ENCODE peak calls at places on chromosomes 5 and 9, in five cellular contexts. One of them, this sample, is unnamed.

GRCh38 chr9:108836319-108836718 is 19.5 kb downstream of the ACTL7B start:
- DNase-seq in A673: no peak
- DNase-seq in CD4-positive, CD25-positive, alpha-beta regulatory T cell: no peak
- DNase-seq in dorsolateral prefrontal cortex: no peak
- DNase-seq in CD4-positive, alpha-beta memory T cell: no peak
- DNase-seq in this sample: no peak

GRCh38 chr5:72138943-72139467 is 31.7 kb downstream of the MAP1B start:
- DNase-seq in dorsolateral prefrontal cortex: no peak
- DNase-seq in CD4-positive, CD25-positive, alpha-beta regulatory T cell: no peak
- DNase-seq in A673: no peak
- DNase-seq in CD4-positive, alpha-beta memory T cell: no peak
- DNase-seq in this sample: no peak

GRCh38 chr9:99593621-99594020 is 228.1 kb upstream of the NR4A3 start:
- DNase-seq in CD4-positive, alpha-beta memory T cell: no peak
- DNase-seq in dorsolateral prefrontal cortex: no peak
- DNase-seq in CD4-positive, CD25-positive, alpha-beta regulatory T cell: no peak
- DNase-seq in A673: no peak
- DNase-seq in this sample: no peak

GRCh38 chr9:136056546-136057235 is 38.4 kb downstream of the NACC2 start:
- DNase-seq in CD4-positive, alpha-beta memory T cell: no peak
- DNase-seq in dorsolateral prefrontal cortex: no peak
- DNase-seq in CD4-positive, CD25-positive, alpha-beta regulatory T cell: no peak
- DNase-seq in A673: no peak
- DNase-seq in this sample: no peak

GRCh38 chr5:41925555-41925946 is 470 bp downstream of the FBXO4 start:
- DNase-seq in CD4-positive, CD25-positive, alpha-beta regulatory T cell: no peak
- DNase-seq in A673: peak; percentile 46
- DNase-seq in dorsolateral prefrontal cortex: no peak
- DNase-seq in CD4-positive, alpha-beta memory T cell: no peak
- DNase-seq in this sample: peak; percentile 46

GRCh38 chr9:81776390-81776789 is 87.0 kb upstream of the TLE1 start:
- DNase-seq in CD4-positive, CD25-positive, alpha-beta regulatory T cell: no peak
- DNase-seq in A673: no peak
- DNase-seq in CD4-positive, alpha-beta memory T cell: no peak
- DNase-seq in dorsolateral prefrontal cortex: no peak
- DNase-seq in this sample: no peak

GRCh38 chr9:35905912-35906679 is at the start of gene HRCT1:
- DNase-seq in A673: peak; percentile 32
- DNase-seq in CD4-positive, CD25-positive, alpha-beta regulatory T cell: no peak
- DNase-seq in dorsolateral prefrontal cortex: no peak
- DNase-seq in CD4-positive, alpha-beta memory T cell: no peak
- DNase-seq in this sample: no peak

GRCh38 chr5:145362261-145362660 is 472.9 kb downstream of the PRELID2 start:
- DNase-seq in A673: no peak
- DNase-seq in CD4-positive, alpha-beta memory T cell: no peak
- DNase-seq in dorsolateral prefrontal cortex: no peak
- DNase-seq in CD4-positive, CD25-positive, alpha-beta regulatory T cell: no peak
- DNase-seq in this sample: no peak

GRCh38 chr9:88011005-88011766 is 36.9 kb upstream of the CDK20 start:
- DNase-seq in CD4-positive, CD25-positive, alpha-beta regulatory T cell: no peak
- DNase-seq in A673: peak; percentile 49
- DNase-seq in CD4-positive, alpha-beta memory T cell: no peak
- DNase-seq in dorsolateral prefrontal cortex: no peak
- DNase-seq in this sample: no peak

GRCh38 chr5:150106669-150107068 is 20.3 kb upstream of the CSF1R start:
- DNase-seq in dorsolateral prefrontal cortex: peak; percentile 18
- DNase-seq in CD4-positive, alpha-beta memory T cell: no peak
- DNase-seq in A673: no peak
- DNase-seq in CD4-positive, CD25-positive, alpha-beta regulatory T cell: no peak
- DNase-seq in this sample: no peak

GRCh38 chr9:98045234-98046160 is 11.0 kb upstream of the NANS start:
- DNase-seq in CD4-positive, alpha-beta memory T cell: peak; percentile 80
- DNase-seq in CD4-positive, CD25-positive, alpha-beta regulatory T cell: peak; percentile 13
- DNase-seq in dorsolateral prefrontal cortex: no peak
- DNase-seq in A673: no peak
- DNase-seq in this sample: no peak

GRCh38 chr9:36911601-36912412 is 122.3 kb downstream of the PAX5 start:
- DNase-seq in A673: peak; percentile 56
- DNase-seq in dorsolateral prefrontal cortex: no peak
- DNase-seq in CD4-positive, CD25-positive, alpha-beta regulatory T cell: no peak
- DNase-seq in CD4-positive, alpha-beta memory T cell: no peak
- DNase-seq in this sample: no peak

GRCh38 chr9:68555416-68555815 is 14.7 kb upstream of the TMEM252 start:
- DNase-seq in A673: no peak
- DNase-seq in dorsolateral prefrontal cortex: no peak
- DNase-seq in CD4-positive, alpha-beta memory T cell: no peak
- DNase-seq in CD4-positive, CD25-positive, alpha-beta regulatory T cell: no peak
- DNase-seq in this sample: no peak

GRCh38 chr5:86679529-86679928 is 61.8 kb downstream of the COX7C start:
- DNase-seq in CD4-positive, alpha-beta memory T cell: peak; percentile 19
- DNase-seq in dorsolateral prefrontal cortex: no peak
- DNase-seq in CD4-positive, CD25-positive, alpha-beta regulatory T cell: no peak
- DNase-seq in A673: peak; percentile 80
- DNase-seq in this sample: no peak

GRCh38 chr5:149727336-149728035 is 2.6 kb upstream of the PPARGC1B start:
- DNase-seq in CD4-positive, alpha-beta memory T cell: no peak
- DNase-seq in A673: no peak
- DNase-seq in CD4-positive, CD25-positive, alpha-beta regulatory T cell: no peak
- DNase-seq in dorsolateral prefrontal cortex: no peak
- DNase-seq in this sample: no peak

GRCh38 chr5:968953-969352 is 39.6 kb upstream of the NKD2 start:
- DNase-seq in CD4-positive, CD25-positive, alpha-beta regulatory T cell: no peak
- DNase-seq in CD4-positive, alpha-beta memory T cell: no peak
- DNase-seq in dorsolateral prefrontal cortex: no peak
- DNase-seq in A673: no peak
- DNase-seq in this sample: no peak

GRCh38 chr5:149424371-149425315 is 45.6 kb upstream of the IL17B start:
- DNase-seq in dorsolateral prefrontal cortex: no peak
- DNase-seq in CD4-positive, alpha-beta memory T cell: no peak
- DNase-seq in CD4-positive, CD25-positive, alpha-beta regulatory T cell: no peak
- DNase-seq in A673: no peak
- DNase-seq in this sample: no peak

GRCh38 chr9:86460211-86461002 is 106.2 kb upstream of the TUT7 start:
- DNase-seq in A673: no peak
- DNase-seq in CD4-positive, alpha-beta memory T cell: no peak
- DNase-seq in CD4-positive, CD25-positive, alpha-beta regulatory T cell: no peak
- DNase-seq in dorsolateral prefrontal cortex: no peak
- DNase-seq in this sample: no peak

GRCh38 chr9:93116049-93116961 is 17.7 kb downstream of the NINJ1 start:
- DNase-seq in CD4-positive, CD25-positive, alpha-beta regulatory T cell: no peak
- DNase-seq in A673: no peak
- DNase-seq in CD4-positive, alpha-beta memory T cell: no peak
- DNase-seq in dorsolateral prefrontal cortex: no peak
- DNase-seq in this sample: no peak

GRCh38 chr5:17252543-17252942 is 35.1 kb downstream of the BASP1 start:
- DNase-seq in CD4-positive, CD25-positive, alpha-beta regulatory T cell: no peak
- DNase-seq in A673: no peak
- DNase-seq in dorsolateral prefrontal cortex: no peak
- DNase-seq in CD4-positive, alpha-beta memory T cell: no peak
- DNase-seq in this sample: no peak

GRCh38 chr5:103244398-103244797 is 14.2 kb upstream of the MACIR start:
- DNase-seq in dorsolateral prefrontal cortex: no peak
- DNase-seq in CD4-positive, CD25-positive, alpha-beta regulatory T cell: no peak
- DNase-seq in CD4-positive, alpha-beta memory T cell: no peak
- DNase-seq in A673: no peak
- DNase-seq in this sample: no peak

GRCh38 chr5:140637722-140638473 is 1.4 kb upstream of the TMCO6 start:
- DNase-seq in CD4-positive, alpha-beta memory T cell: no peak
- DNase-seq in A673: no peak
- DNase-seq in CD4-positive, CD25-positive, alpha-beta regulatory T cell: no peak
- DNase-seq in dorsolateral prefrontal cortex: no peak
- DNase-seq in this sample: no peak

GRCh38 chr5:174612686-174613085 is 111.7 kb upstream of the MSX2 start:
- DNase-seq in dorsolateral prefrontal cortex: no peak
- DNase-seq in A673: no peak
- DNase-seq in CD4-positive, alpha-beta memory T cell: no peak
- DNase-seq in CD4-positive, CD25-positive, alpha-beta regulatory T cell: no peak
- DNase-seq in this sample: no peak

GRCh38 chr5:16384222-16384621 is 81.4 kb downstream of the ZNF622 start:
- DNase-seq in CD4-positive, alpha-beta memory T cell: no peak
- DNase-seq in A673: no peak
- DNase-seq in CD4-positive, CD25-positive, alpha-beta regulatory T cell: no peak
- DNase-seq in dorsolateral prefrontal cortex: no peak
- DNase-seq in this sample: no peak

GRCh38 chr5:148956632-148957385 is 106.1 kb downstream of the SH3TC2 start:
- DNase-seq in CD4-positive, CD25-positive, alpha-beta regulatory T cell: no peak
- DNase-seq in A673: no peak
- DNase-seq in dorsolateral prefrontal cortex: no peak
- DNase-seq in CD4-positive, alpha-beta memory T cell: no peak
- DNase-seq in this sample: no peak

GRCh38 chr9:87601175-87601574 is 103.5 kb downstream of the DAPK1 start:
- DNase-seq in CD4-positive, CD25-positive, alpha-beta regulatory T cell: no peak
- DNase-seq in dorsolateral prefrontal cortex: no peak
- DNase-seq in CD4-positive, alpha-beta memory T cell: no peak
- DNase-seq in A673: peak; percentile 21
- DNase-seq in this sample: no peak

GRCh38 chr9:121271368-121272351 is 3.7 kb downstream of the GSN start:
- DNase-seq in dorsolateral prefrontal cortex: no peak
- DNase-seq in CD4-positive, CD25-positive, alpha-beta regulatory T cell: no peak
- DNase-seq in A673: no peak
- DNase-seq in CD4-positive, alpha-beta memory T cell: no peak
- DNase-seq in this sample: no peak

GRCh38 chr9:130017035-130017909 is 25.7 kb downstream of the FNBP1 start:
- DNase-seq in A673: no peak
- DNase-seq in CD4-positive, alpha-beta memory T cell: no peak
- DNase-seq in dorsolateral prefrontal cortex: no peak
- DNase-seq in CD4-positive, CD25-positive, alpha-beta regulatory T cell: no peak
- DNase-seq in this sample: no peak
- H3K27ac ChIP-seq in A673: no peak overlapping the region
- H3K27ac ChIP-seq in CD4-positive, alpha-beta memory T cell: no peak overlapping the region
- H3K27ac ChIP-seq in dorsolateral prefrontal cortex: no peak overlapping the region
- H3K27ac ChIP-seq in CD4-positive, CD25-positive, alpha-beta regulatory T cell: no peak overlapping the region
- H3K27ac ChIP-seq in this sample: no peak overlapping the region

DNA sequence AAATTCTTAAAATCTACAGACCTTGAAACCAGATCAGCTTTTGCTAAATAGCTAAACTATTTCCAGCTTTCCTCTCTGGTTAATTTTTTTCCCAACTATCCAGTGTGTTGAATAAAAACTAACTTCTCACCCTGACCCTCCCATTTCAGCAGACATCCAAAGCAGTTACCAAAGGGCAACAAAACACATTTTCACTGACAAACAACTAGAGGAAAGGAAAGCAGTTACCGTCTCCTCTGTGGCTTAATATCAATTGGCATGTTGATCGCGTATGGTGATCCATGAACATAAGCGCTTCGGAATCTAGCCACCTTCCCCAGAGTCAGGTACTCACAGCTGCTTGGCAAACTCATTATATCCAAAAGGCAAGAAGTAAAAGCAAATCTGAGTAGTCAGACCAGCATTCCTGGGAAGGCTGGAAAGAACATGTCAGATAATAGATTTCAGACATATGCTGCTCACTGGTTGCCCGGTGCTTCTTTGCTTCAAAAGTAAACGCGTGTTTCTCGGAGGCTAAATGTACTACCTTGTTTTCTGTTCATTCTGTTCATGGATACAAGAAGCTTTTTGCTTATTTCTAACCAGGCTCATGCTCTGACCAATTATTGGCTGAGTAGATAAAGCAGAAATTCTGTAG is 463.3 kb downstream of the PDE4D start:
- DNase-seq in CD4-positive, alpha-beta memory T cell: no peak
- DNase-seq in CD4-positive, CD25-positive, alpha-beta regulatory T cell: no peak
- DNase-seq in dorsolateral prefrontal cortex: no peak
- DNase-seq in A673: no peak
- DNase-seq in this sample: no peak
- H3K27ac ChIP-seq in CD4-positive, alpha-beta memory T cell: no peak overlapping the region
- H3K27ac ChIP-seq in CD4-positive, CD25-positive, alpha-beta regulatory T cell: no peak overlapping the region
- H3K27ac ChIP-seq in dorsolateral prefrontal cortex: no peak overlapping the region
- H3K27ac ChIP-seq in A673: no peak overlapping the region
- H3K27ac ChIP-seq in this sample: no peak overlapping the region

GRCh38 chr9:124858330-124859046 is 3.3 kb downstream of the RPL35 start:
- DNase-seq in A673: no peak
- DNase-seq in dorsolateral prefrontal cortex: no peak
- DNase-seq in CD4-positive, CD25-positive, alpha-beta regulatory T cell: no peak
- DNase-seq in CD4-positive, alpha-beta memory T cell: no peak
- DNase-seq in this sample: no peak
- H3K27ac ChIP-seq in A673: peak overlapping the region; percentile 98
- H3K27ac ChIP-seq in dorsolateral prefrontal cortex: no peak overlapping the region
- H3K27ac ChIP-seq in CD4-positive, CD25-positive, alpha-beta regulatory T cell: no peak overlapping the region
- H3K27ac ChIP-seq in CD4-positive, alpha-beta memory T cell: no peak overlapping the region
- H3K27ac ChIP-seq in this sample: no peak overlapping the region

DNA sequence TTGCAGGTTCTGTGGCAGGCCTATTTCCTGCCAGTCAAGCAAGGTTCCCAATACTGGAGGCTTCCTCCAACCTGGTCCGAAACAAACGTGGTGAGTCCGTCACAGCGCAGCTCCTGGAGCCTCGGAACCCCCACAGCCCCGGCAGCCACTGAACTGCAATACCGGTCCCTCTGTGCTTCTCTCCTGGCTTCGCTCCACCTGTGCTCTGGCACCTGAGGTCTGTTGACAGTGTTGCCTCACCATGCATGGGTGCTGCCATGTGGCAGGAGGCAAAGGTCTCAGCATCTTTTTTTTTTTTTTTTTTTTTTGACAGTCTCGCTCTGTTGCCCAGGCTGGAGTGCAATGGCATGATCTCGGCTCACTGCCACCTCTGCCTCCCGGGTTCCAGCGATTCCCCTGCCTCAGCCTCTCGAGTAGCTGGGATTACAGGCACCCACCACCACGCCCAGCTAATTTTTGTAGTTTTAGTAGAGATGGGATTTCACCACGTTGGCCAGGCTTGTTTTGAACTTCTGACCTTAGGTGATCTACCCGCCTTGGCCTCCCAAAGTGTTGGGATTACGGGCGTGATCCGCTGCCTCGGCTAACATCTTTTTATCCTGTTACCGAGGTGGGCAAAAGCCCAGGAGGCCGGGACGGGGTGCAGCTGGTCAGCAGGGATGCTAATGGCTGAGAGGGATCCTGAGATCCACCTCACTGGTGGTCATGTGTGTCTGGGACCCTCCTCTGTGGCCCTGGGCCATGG is 57.1 kb upstream of the RNU6ATAC start:
- DNase-seq in CD4-positive, alpha-beta memory T cell: no peak
- DNase-seq in dorsolateral prefrontal cortex: no peak
- DNase-seq in A673: no peak
- DNase-seq in CD4-positive, CD25-positive, alpha-beta regulatory T cell: no peak
- DNase-seq in this sample: no peak
- H3K27ac ChIP-seq in CD4-positive, alpha-beta memory T cell: no peak overlapping the region
- H3K27ac ChIP-seq in dorsolateral prefrontal cortex: no peak overlapping the region
- H3K27ac ChIP-seq in A673: no peak overlapping the region
- H3K27ac ChIP-seq in CD4-positive, CD25-positive, alpha-beta regulatory T cell: no peak overlapping the region
- H3K27ac ChIP-seq in this sample: no peak overlapping the region

DNA sequence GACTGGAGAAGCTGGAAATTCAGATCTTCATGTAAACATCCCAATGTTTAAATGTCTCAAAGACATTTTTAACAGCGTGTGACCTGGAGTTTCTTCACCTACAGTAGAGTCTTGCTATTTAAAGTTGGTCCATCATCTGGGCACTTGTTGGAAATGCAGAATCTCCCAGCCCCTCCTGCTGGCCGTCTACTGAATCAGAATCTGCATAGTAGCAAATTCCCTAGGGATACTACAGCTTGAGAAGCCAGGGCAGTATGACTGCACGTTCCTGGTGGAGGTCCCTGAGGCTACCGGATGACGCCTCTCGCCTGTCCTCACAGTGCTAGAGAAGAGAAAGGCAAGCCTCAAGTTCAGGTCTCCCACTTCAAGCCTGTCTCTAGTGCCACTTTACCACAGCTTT is 15.7 kb downstream of the SAP30L start:
- DNase-seq in dorsolateral prefrontal cortex: no peak
- DNase-seq in CD4-positive, CD25-positive, alpha-beta regulatory T cell: no peak
- DNase-seq in CD4-positive, alpha-beta memory T cell: no peak
- DNase-seq in A673: peak; percentile 56
- DNase-seq in this sample: no peak
- H3K27ac ChIP-seq in dorsolateral prefrontal cortex: no peak overlapping the region
- H3K27ac ChIP-seq in CD4-positive, CD25-positive, alpha-beta regulatory T cell: no peak overlapping the region
- H3K27ac ChIP-seq in CD4-positive, alpha-beta memory T cell: no peak overlapping the region
- H3K27ac ChIP-seq in A673: no peak overlapping the region
- H3K27ac ChIP-seq in this sample: no peak overlapping the region

This sample was measured in caudate nucleus.